ENCODE peak calls at places on chromosome 3, in six cellular contexts. U is tibial nerve, Y is upper lobe of right lung, I is testis, R is brain microvascular endothelial cell, L is Peyer's patch. J is an unnamed sample. For H3K36me3, the result is how much of the 10 kb centered on the place peaks cover.

GRCh38 chr3:13674538-13675185 is 125.7 kb downstream of the FBLN2 start:
- DNase-seq in U (no peak), Y (no peak), I (no peak), R (no peak), L (no peak), J (no peak)

GRCh38 chr3:65490132-65490531 is 548.6 kb downstream of the MAGI1 start:
- DNase-seq in U (no peak), Y (no peak), I (no peak), R (no peak), L (no peak), J (no peak)

GRCh38 chr3:107579372-107579771 is 56.6 kb downstream of the BBX start:
- DNase-seq in U (no peak), Y (no peak), I (no peak), R (no peak), L (no peak), J (no peak)

GRCh38 chr3:24415819-24416218 is 78.8 kb downstream of the THRB start:
- DNase-seq in U (no peak), Y (no peak), I (no peak), R (no peak), L (no peak), J (no peak)

GRCh38 chr3:34777361-34777760 is 862.0 kb upstream of the ARPP21 start:
- DNase-seq in U (no peak), Y (no peak), I (no peak), R (no peak), L (no peak), J (no peak)

GRCh38 chr3:107753494-107753893 is 230.7 kb downstream of the BBX start:
- DNase-seq in U (no peak), Y (no peak), I (peak), R (peak), L (peak), J (peak)

GRCh38 chr3:152328841-152329240 is 60.1 kb downstream of the MBNL1 start:
- DNase-seq in U (no peak), Y (no peak), I (no peak), R (peak), L (no peak), J (no peak)

GRCh38 chr3:9036327-9037112 is 73.2 kb upstream of the RAD18 start:
- DNase-seq in U (peak), Y (no peak), I (peak), R (no peak), L (peak), J (peak)

GRCh38 chr3:13371100-13372075 is 48.7 kb downstream of the NUP210 start:
- DNase-seq in U (no peak), Y (no peak), I (no peak), R (no peak), L (no peak), J (no peak)

GRCh38 chr3:12902181-12902999 is 61.0 kb upstream of the RPL32 start:
- DNase-seq in U (no peak), Y (no peak), I (no peak), R (no peak), L (no peak), J (no peak)

GRCh38 chr3:151976211-151977050 is 103.0 kb downstream of the SUCNR1 start:
- DNase-seq in U (no peak), Y (no peak), I (no peak), R (peak), L (no peak), J (no peak)

GRCh38 chr3:54193093-54193492 is 70.7 kb downstream of the CACNA2D3 start:
- DNase-seq in U (no peak), Y (no peak), I (no peak), R (no peak), L (no peak), J (no peak)

GRCh38 chr3:126287536-126288181 is 69.5 kb downstream of the KLF15 start:
- DNase-seq in U (peak), Y (peak), I (peak), R (peak), L (no peak), J (peak)

GRCh38 chr3:150145659-150146058 is 175.0 kb upstream of the PFN2 start:
- DNase-seq in U (no peak), Y (no peak), I (no peak), R (peak), L (no peak), J (no peak)

GRCh38 chr3:192449036-192449435 is 278.3 kb downstream of the FGF12 start:
- DNase-seq in U (no peak), Y (no peak), I (no peak), R (no peak), L (no peak), J (no peak)

GRCh38 chr3:117408811-117409210 is 699.2 kb downstream of the TUSC7 start:
- DNase-seq in U (no peak), Y (no peak), I (no peak), R (no peak), L (no peak), J (no peak)

GRCh38 chr3:160374925-160375324 is 24.1 kb downstream of the IFT80 start:
- DNase-seq in U (no peak), Y (no peak), I (no peak), R (no peak), L (no peak), J (no peak)

GRCh38 chr3:142892714-142893113 is 3.8 kb upstream of the PCOLCE2 start:
- DNase-seq in U (no peak), Y (no peak), I (no peak), R (no peak), L (no peak), J (no peak)

GRCh38 chr3:183226333-183226732 is 26.7 kb upstream of the B3GNT5 start:
- DNase-seq in U (no peak), Y (no peak), I (no peak), R (no peak), L (no peak), J (no peak)

GRCh38 chr3:36372534-36372935 is 7.8 kb upstream of the STAC start:
- DNase-seq in U (no peak), Y (no peak), I (no peak), R (peak), L (no peak), J (no peak)

GRCh38 chr3:157441102-157441622 is 4.5 kb downstream of the PTX3 start:
- DNase-seq in U (no peak), Y (no peak), I (no peak), R (no peak), L (no peak), J (no peak)

GRCh38 chr3:42226470-42227425 is 39.2 kb downstream of the CCK start:
- DNase-seq in U (no peak), Y (no peak), I (peak), R (no peak), L (no peak), J (no peak)

GRCh38 chr3:11635671-11636371 is 7.9 kb downstream of the VGLL4 start:
- DNase-seq in U (no peak), Y (no peak), I (no peak), R (no peak), L (no peak), J (no peak)

GRCh38 chr3:196108075-196108743 is 26.3 kb upstream of the TFRC start:
- DNase-seq in U (no peak), Y (no peak), I (no peak), R (no peak), L (peak), J (no peak)

GRCh38 chr3:20041197-20041780 is 1.0 kb downstream of the KAT2B start:
- DNase-seq in U (peak), Y (peak), I (peak), R (peak), L (peak), J (peak)

GRCh38 chr3:77038928-77039605 is 832 bp upstream of the ROBO2 start:
- DNase-seq in U (no peak), Y (no peak), I (peak), R (no peak), L (peak), J (no peak)

GRCh38 chr3:125684199-125684598 is 88.9 kb upstream of the OSBPL11 start:
- DNase-seq in U (no peak), Y (peak), I (peak), R (no peak), L (no peak), J (peak)

GRCh38 chr3:146476094-146476740 is 6.9 kb upstream of the PLSCR2 start:
- DNase-seq in U (no peak), Y (no peak), I (no peak), R (no peak), L (no peak), J (no peak)

GRCh38 chr3:101574388-101575156 is 592 bp downstream of the PCNP start:
- DNase-seq in U (no peak), Y (peak), I (peak), R (peak), L (peak), J (peak)

GRCh38 chr3:13091898-13092620 is 18.8 kb upstream of the IQSEC1 start:
- DNase-seq in U (peak), Y (peak), I (peak), R (peak), L (peak), J (peak)

GRCh38 chr3:104960579-104960978 is 406.1 kb upstream of the ALCAM start:
- DNase-seq in U (no peak), Y (no peak), I (no peak), R (no peak), L (no peak), J (no peak)

GRCh38 chr3:184578822-184579221 is 17.2 kb downstream of the EPHB3 start:
- DNase-seq in U (no peak), Y (no peak), I (no peak), R (no peak), L (no peak), J (no peak)

GRCh38 chr3:52068055-52068704 is 11.8 kb upstream of the DUSP7 start:
- DNase-seq in U (no peak), Y (no peak), I (no peak), R (no peak), L (no peak), J (no peak)

GRCh38 chr3:23697416-23697815 is 108.3 kb upstream of the UBE2E1 start:
- DNase-seq in U (no peak), Y (no peak), I (no peak), R (no peak), L (no peak), J (no peak)

GRCh38 chr3:63774776-63775175 is 44.3 kb upstream of the C3orf49 start:
- DNase-seq in U (no peak), Y (no peak), I (no peak), R (no peak), L (no peak), J (no peak)

GRCh38 chr3:39086066-39086657 is 21.3 kb downstream of the GORASP1 start:
- DNase-seq in U (no peak), Y (no peak), I (no peak), R (no peak), L (no peak), J (no peak)

GRCh38 chr3:39088889-39089288 is 18.5 kb downstream of the GORASP1 start:
- DNase-seq in U (no peak), Y (no peak), I (no peak), R (peak), L (no peak), J (no peak)

GRCh38 chr3:39090922-39091321 is 16.5 kb downstream of the GORASP1 start:
- DNase-seq in U (no peak), Y (no peak), I (no peak), R (no peak), L (no peak), J (no peak)

GRCh38 chr3:39082652-39083313 is 24.6 kb downstream of the GORASP1 start:
- DNase-seq in U (no peak), Y (no peak), I (no peak), R (no peak), L (no peak), J (no peak)

DNA sequence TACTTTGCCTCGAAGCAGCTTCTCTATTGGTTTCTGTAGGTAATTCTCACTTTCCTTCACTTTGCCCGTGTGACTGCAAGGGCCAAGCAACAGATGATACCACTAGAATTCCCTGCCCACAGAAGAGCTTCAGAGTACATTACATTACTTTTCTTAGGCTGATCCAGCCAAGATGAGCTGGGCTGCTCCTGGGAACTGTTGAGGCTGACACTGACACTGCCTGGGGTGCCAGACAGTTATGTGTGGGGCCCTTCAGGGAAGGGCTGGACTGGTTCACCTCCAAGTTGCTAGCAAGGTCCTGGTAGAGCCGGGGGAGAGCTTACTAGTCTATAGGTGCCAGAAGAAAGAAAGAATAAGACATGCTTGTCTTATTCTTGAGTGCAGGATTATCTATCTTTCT is 19.0 kb downstream of the GORASP1 start:
- DNase-seq in U (no peak), Y (no peak), I (no peak), R (no peak), L (no peak), J (no peak)
- H3K36me3 ChIP-seq in U (under half), Y (half or more), I (under half), R (under half), L (under half), J (under half)

DNA sequence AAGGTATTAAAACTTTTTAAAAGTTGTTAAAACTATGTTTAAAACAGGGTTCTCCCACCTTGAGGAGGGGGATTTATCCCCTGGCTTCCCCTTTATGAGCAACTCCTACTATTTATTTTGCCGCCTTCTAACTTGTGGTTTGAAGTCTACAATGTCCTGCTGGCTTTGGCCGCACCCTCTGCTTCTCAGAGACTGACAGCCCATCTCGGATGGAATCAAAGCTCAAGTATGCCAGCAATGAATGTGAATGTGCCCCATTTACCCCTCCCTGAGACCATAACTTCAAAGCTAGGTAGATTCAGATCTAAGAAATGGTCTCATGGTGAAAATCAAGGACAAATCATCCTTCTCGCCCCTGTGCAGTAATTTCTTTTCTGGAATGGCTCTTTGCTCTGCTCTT is 10.3 kb downstream of the ZBTB38 start:
- DNase-seq in U (no peak), Y (no peak), I (no peak), R (no peak), L (no peak), J (no peak)
- H3K4me3 ChIP-seq in U (no peak), Y (no peak), I (no peak), R (no peak), L (no peak), J (no peak)

GRCh38 chr3:168113848-168114247 is 18.1 kb upstream of the GOLIM4 start:
- DNase-seq in U (no peak), Y (no peak), I (no peak), R (no peak), L (no peak), J (no peak)
- H3K36me3 ChIP-seq in U (under half), Y (under half), I (under half), R (under half), L (under half), J (under half)

DNA sequence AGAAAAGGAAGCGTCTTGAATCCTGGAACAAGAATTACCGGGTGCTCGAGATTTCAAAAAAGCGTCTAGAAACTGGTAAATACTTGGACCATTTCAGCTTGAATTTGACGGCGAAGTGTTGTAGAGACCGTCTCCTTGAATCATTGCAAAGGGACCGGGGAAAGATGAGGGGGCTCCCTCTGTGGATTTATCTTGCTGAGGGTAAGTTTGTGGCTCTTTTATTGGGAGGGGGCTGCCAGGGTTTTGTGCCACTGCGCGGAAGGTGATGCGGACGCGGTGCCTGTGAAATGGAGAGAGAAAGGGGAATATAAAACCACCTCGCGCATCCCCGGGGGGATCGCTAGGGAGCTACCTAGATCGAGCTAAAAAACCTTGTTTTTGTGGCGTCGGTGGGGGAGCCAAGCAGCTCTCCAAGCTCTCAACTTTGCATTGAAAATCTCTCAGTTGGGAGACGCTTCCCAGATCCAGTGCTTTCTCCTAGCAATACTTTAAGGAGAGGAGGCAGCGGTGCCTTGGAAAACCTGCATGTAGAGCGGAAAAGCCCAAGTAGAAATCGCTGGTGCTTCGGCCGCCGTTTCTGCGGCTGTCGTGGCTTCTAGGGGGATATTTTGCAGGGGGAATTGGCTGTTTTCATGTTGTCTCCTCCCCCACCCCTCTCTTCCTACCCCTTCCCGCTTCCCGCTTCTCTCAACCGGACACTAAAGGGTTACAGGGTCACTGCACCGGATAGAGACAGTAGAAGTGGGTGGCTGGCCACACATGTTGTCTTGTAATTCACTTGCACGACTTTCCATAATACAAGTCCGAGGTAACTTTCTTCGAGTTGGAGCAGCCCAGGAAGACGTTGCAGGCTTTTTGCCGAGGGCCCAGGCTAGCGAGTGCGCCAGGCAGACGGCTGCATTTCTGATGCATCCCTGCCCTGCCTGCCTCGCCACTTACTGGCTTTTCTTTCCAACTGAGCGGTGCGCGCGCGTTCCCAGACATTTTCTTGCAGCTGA is 187.6 kb downstream of the NLGN1 start:
- DNase-seq in U (peak), Y (peak), I (peak), R (peak), L (no peak), J (peak)
- H3K4me3 ChIP-seq in U (peak), Y (peak), I (peak), R (peak), L (peak), J (no peak)